ENCODE peak calls at places on chromosome 22, in nine cellular contexts. X is AG10803, J is neuronal stem cell, F is fibroblast of pulmonary artery, D is OCI-LY7, Q is astrocyte of the spinal cord, U is pancreas, P is tibial nerve, M is brain microvascular endothelial cell. Z is an unnamed sample.

GRCh38 chr22:16131918-16132317 is 442.1 kb downstream of the POTEH start:
- DNase-seq in X (no peak), J (no peak), F (no peak), D (no peak), Q (no peak), U (peak), P (no peak), M (no peak), Z (no peak)

GRCh38 chr22:23780146-23780748 is 6.5 kb upstream of the SMARCB1 start:
- DNase-seq in X (no peak), J (no peak), F (no peak), D (no peak), Q (no peak), U (no peak), P (no peak), M (no peak), Z (no peak)

GRCh38 chr22:36470162-36470993 is 11.1 kb downstream of the TXN2 start:
- DNase-seq in X (peak), J (peak), F (peak), D (peak), Q (peak), U (peak), P (peak), M (peak), Z (peak)

GRCh38 chr22:46446799-46447198 is 90.6 kb downstream of the CELSR1 start:
- DNase-seq in X (peak), J (no peak), F (peak), D (no peak), Q (no peak), U (no peak), P (no peak), M (no peak), Z (no peak)

GRCh38 chr22:40040927-40041326 is 46.2 kb downstream of the FAM83F start:
- DNase-seq in X (peak), J (no peak), F (peak), D (no peak), Q (peak), U (no peak), P (peak), M (peak), Z (no peak)

GRCh38 chr22:19042285-19043110 is 79.7 kb downstream of the DGCR2 start:
- DNase-seq in X (no peak), J (no peak), F (no peak), D (no peak), Q (no peak), U (peak), P (no peak), M (no peak), Z (no peak)

GRCh38 chr22:21984793-21985192 is 2.2 kb upstream of the TOP3B start:
- DNase-seq in X (no peak), J (peak), F (peak), D (peak), Q (no peak), U (no peak), P (no peak), M (peak), Z (peak)

GRCh38 chr22:44523981-44524759 is 26.1 kb upstream of the RTL6 start:
- DNase-seq in X (peak), J (no peak), F (peak), D (no peak), Q (peak), U (no peak), P (no peak), M (peak), Z (no peak)

GRCh38 chr22:49789289-49790141 is 38.2 kb downstream of the BRD1 start:
- DNase-seq in X (peak), J (no peak), F (peak), D (no peak), Q (no peak), U (peak), P (peak), M (no peak), Z (no peak)

GRCh38 chr22:44266811-44267760 is 45.7 kb downstream of the SHISAL1 start:
- DNase-seq in X (no peak), J (no peak), F (no peak), D (no peak), Q (no peak), U (no peak), P (no peak), M (no peak), Z (no peak)

GRCh38 chr22:40345801-40346177 is 511 bp upstream of the ADSL start:
- DNase-seq in X (peak), J (no peak), F (peak), D (peak), Q (no peak), U (peak), P (no peak), M (no peak), Z (peak)

GRCh38 chr22:33051960-33052839 is 6.0 kb downstream of the SYN3 start:
- DNase-seq in X (no peak), J (no peak), F (peak), D (peak), Q (no peak), U (no peak), P (no peak), M (no peak), Z (no peak)

GRCh38 chr22:19514831-19515565 is 9.2 kb downstream of the CLDN5 start:
- DNase-seq in X (no peak), J (no peak), F (peak), D (no peak), Q (peak), U (no peak), P (no peak), M (peak), Z (no peak)

GRCh38 chr22:50293441-50294318 is 13.8 kb downstream of the PLXNB2 start:
- DNase-seq in X (peak), J (peak), F (peak), D (peak), Q (peak), U (no peak), P (no peak), M (peak), Z (peak)

GRCh38 chr22:30223303-30223702 is 23.3 kb downstream of the LIF start:
- DNase-seq in X (no peak), J (no peak), F (no peak), D (no peak), Q (no peak), U (no peak), P (no peak), M (no peak), Z (no peak)

GRCh38 chr22:49015993-49016908 is 811.4 kb downstream of the BRD1 start:
- DNase-seq in X (no peak), J (no peak), F (no peak), D (no peak), Q (no peak), U (no peak), P (no peak), M (no peak), Z (no peak)

GRCh38 chr22:47166446-47167016 is 404.1 kb downstream of the TBC1D22A start:
- DNase-seq in X (no peak), J (no peak), F (no peak), D (no peak), Q (no peak), U (no peak), P (no peak), M (no peak), Z (no peak)

GRCh38 chr22:36194971-36195370 is 6.6 kb downstream of the APOL4 start:
- DNase-seq in X (peak), J (peak), F (peak), D (peak), Q (peak), U (no peak), P (peak), M (peak), Z (peak)

GRCh38 chr22:35452351-35452781 is 52.4 kb downstream of the MCM5 start:
- DNase-seq in X (no peak), J (no peak), F (no peak), D (no peak), Q (no peak), U (no peak), P (no peak), M (no peak), Z (no peak)

GRCh38 chr22:29105468-29105867 is 32.6 kb downstream of the KREMEN1 start:
- DNase-seq in X (no peak), J (no peak), F (no peak), D (no peak), Q (no peak), U (no peak), P (no peak), M (no peak), Z (no peak)

GRCh38 chr22:46881373-46882118 is 119.1 kb downstream of the TBC1D22A start:
- DNase-seq in X (peak), J (no peak), F (no peak), D (no peak), Q (no peak), U (no peak), P (no peak), M (peak), Z (no peak)

GRCh38 chr22:19776433-19777031 is 16.0 kb downstream of the TBX1 start:
- DNase-seq in X (peak), J (no peak), F (no peak), D (peak), Q (no peak), U (peak), P (no peak), M (no peak), Z (no peak)

GRCh38 chr22:22576244-22576988 is 17.4 kb upstream of the PRAME start:
- DNase-seq in X (peak), J (peak), F (peak), D (peak), Q (peak), U (peak), P (peak), M (peak), Z (peak)

GRCh38 chr22:20023214-20023613 is 2.3 kb downstream of the TANGO2 start:
- DNase-seq in X (no peak), J (no peak), F (no peak), D (no peak), Q (no peak), U (peak), P (no peak), M (no peak), Z (no peak)

GRCh38 chr22:48372395-48372794 is 1455.3 kb downstream of the BRD1 start:
- DNase-seq in X (no peak), J (no peak), F (no peak), D (no peak), Q (no peak), U (no peak), P (no peak), M (no peak), Z (no peak)

GRCh38 chr22:43436536-43437267 is 24.9 kb downstream of the MPPED1 start:
- DNase-seq in X (no peak), J (no peak), F (no peak), D (no peak), Q (no peak), U (no peak), P (no peak), M (no peak), Z (no peak)

GRCh38 chr22:26215766-26216165 is 46.5 kb downstream of the SEZ6L start:
- DNase-seq in X (no peak), J (no peak), F (no peak), D (no peak), Q (no peak), U (no peak), P (no peak), M (no peak), Z (no peak)

GRCh38 chr22:41482319-41482935 is 13.5 kb downstream of the ACO2 start:
- DNase-seq in X (peak), J (no peak), F (peak), D (peak), Q (peak), U (no peak), P (no peak), M (peak), Z (peak)

GRCh38 chr22:41481925-41482318 is 13.0 kb downstream of the ACO2 start:
- DNase-seq in X (no peak), J (no peak), F (no peak), D (no peak), Q (no peak), U (no peak), P (no peak), M (no peak), Z (no peak)

GRCh38 chr22:41480397-41480735 is 11.4 kb downstream of the ACO2 start:
- DNase-seq in X (peak), J (no peak), F (peak), D (no peak), Q (peak), U (no peak), P (no peak), M (peak), Z (no peak)

GRCh38 chr22:41479671-41480396 is 10.9 kb downstream of the ACO2 start:
- DNase-seq in X (peak), J (peak), F (peak), D (no peak), Q (peak), U (no peak), P (no peak), M (peak), Z (peak)

DNA sequence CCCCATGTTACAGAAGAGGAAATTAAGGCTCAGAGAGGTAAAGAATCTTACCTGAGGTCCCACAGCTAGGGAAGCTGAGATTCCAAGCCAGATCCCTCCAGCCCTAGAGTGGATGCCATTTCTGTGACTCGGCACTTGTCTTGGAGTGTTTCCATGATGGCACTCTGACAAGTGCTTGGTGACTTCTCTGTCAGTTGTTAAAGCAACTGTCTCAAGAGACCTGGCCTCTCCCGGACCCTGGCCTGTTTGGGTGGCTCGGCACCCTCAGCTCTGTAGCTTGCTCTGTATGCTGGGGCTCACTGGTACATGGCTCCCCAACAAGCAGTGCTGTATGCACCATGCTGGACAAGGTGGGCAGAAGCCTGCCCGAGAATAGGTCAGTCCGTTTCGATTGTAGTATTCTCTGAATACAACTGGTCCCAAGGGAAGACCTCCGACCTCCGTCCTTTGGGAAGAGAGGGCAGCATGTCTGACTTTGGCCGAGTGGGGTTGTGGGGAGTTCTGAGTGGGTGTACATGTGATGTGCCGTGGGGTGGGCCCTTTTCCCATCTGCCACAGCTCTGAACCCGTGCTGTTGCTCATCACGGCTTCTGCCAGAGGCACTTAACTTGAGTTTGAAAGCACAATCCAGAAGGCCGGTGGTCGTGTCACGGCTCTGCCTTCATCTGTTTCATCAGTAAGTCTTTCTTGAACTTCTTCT is 12.4 kb downstream of the ACO2 start:
- DNase-seq in X (peak), J (no peak), F (peak), D (no peak), Q (peak), U (no peak), P (no peak), M (peak), Z (no peak)
- H3K4me3 ChIP-seq in X (no peak), J (no peak), F (no peak), D (no peak), Q (no peak), U (no peak), P (no peak), M (no peak), Z (peak)

DNA sequence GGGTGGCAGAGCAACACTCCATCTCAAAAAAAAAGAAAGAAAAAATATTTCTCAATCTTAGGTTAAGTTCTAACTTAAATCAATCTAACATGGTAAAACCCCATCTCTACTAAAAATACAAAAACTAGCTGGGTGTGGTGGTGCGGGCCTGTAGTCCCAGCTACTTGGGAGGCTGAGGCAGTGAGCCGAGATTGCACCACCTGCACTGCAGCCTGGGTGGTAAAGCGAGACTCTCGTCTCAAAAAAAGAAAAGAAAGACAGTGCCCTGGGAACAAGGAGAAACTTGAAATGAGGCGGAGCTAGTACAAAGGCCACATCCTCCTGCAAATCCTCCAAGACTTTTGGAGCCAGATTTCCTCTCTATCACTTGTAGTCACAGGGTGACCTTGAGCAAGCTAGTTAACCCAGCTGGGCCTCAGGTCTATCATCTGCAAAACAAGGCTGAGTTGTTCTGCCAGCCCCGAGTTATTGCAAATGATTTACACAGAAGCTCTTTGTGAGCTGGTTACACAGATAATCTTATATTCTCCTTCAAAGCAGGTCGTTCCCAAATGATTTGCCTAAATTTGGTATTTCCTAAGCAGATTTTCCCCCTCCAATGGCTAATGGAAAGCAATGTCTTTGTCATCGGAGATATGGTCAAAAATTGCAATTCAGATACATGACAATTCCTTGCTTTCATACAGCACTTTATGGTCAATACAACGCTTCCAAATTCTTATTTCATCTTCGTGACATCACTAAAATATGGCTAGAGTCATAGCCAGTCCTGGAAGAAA is 1.9 kb downstream of the ANKRD54 start:
- DNase-seq in X (no peak), J (no peak), F (no peak), D (no peak), Q (no peak), U (no peak), P (no peak), M (no peak), Z (no peak)
- H3K4me3 ChIP-seq in X (no peak), J (peak), F (no peak), D (no peak), Q (no peak), U (no peak), P (no peak), M (no peak), Z (peak)

GRCh38 chr22:27842236-27842993 is 40.9 kb upstream of the MN1 start:
- DNase-seq in X (no peak), J (no peak), F (no peak), D (no peak), Q (no peak), U (no peak), P (no peak), M (no peak), Z (no peak)
- H3K4me3 ChIP-seq in X (no peak), J (no peak), F (no peak), D (no peak), Q (no peak), U (no peak), P (no peak), M (no peak), Z (no peak)

DNA sequence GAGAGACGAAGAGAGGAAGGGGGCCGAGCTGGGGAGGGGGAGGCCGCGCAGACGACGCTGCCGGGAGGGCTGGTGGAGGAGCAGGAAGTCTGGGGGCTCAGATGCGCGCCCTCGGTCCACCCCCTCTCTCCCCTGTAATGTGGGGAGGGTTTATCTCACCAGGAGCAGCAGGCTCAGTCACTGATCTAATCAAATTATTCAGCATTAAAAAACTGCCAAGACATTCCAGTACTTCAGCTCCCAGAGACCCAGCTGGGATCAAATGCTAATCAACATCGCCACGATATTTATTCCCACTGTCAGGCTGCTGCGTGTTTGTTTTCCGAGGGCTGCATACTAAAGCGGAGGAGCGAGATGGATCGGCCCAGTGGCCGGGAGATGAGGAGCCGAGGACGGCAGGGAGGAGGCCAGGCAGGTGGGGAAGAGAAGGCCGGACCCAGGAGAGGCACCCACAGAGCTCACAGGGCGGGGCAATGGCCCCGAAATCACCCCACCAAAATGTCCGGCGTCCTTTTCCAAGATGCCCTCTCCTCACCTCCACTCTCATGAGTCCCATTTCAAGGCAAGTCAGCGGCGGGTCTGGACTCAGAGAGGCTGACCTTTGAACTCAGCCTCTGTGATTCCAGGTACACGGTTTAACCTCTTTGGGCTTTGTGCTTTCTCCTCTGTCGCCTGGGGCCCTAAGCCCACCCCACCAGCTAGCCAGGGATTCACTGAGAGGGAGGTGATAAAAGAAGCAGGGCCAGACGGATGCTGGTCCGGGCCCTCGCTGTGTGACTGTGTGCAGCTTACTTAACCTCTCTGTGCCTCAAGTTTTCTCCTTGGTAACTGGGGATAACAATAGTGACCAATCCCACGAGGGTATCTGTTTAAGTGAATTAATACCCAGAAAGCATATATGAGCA is 502.1 kb downstream of the MN1 start:
- DNase-seq in X (no peak), J (no peak), F (no peak), D (no peak), Q (peak), U (no peak), P (no peak), M (peak), Z (no peak)
- H3K4me3 ChIP-seq in X (peak), J (peak), F (no peak), D (no peak), Q (peak), U (no peak), P (no peak), M (peak), Z (no peak)

Z was measured in Karpas-422.